ENCODE peak calls at places on chromosomes 7 and 10, in five cellular contexts. X is aorta; W is CD4-positive, alpha-beta T cell; P is WERI-Rb-1; M is Panc1. I is an unnamed sample. For H3K27me3, the result is how much of the 10 kb centered on the place peaks cover.

GRCh38 chr10:17228081-17229015 is at the start of gene VIM:
- DNase-seq in P (peak), W (peak), M (no peak), X (peak), I (peak)

GRCh38 chr10:132149261-132149660 is 37.5 kb upstream of the DPYSL4 start:
- DNase-seq in M (no peak), W (no peak), P (no peak), X (peak), I (no peak)

GRCh38 chr10:96400465-96400864 is 41.7 kb upstream of the OPALIN start:
- DNase-seq in X (no peak), P (no peak), W (no peak), M (no peak), I (no peak)

GRCh38 chr7:116465125-116465524 is 34.4 kb upstream of the CAV2 start:
- DNase-seq in P (no peak), X (no peak), W (no peak), M (no peak), I (no peak)

GRCh38 chr10:93199221-93199681 is 125.6 kb downstream of the CYP26A1 start:
- DNase-seq in X (peak), P (no peak), W (no peak), M (peak), I (peak)

GRCh38 chr7:2843711-2844152 is 376 bp downstream of the GNA12 start:
- DNase-seq in P (peak), X (peak), W (peak), M (no peak), I (no peak)

GRCh38 chr7:47636111-47636692 is 54.3 kb upstream of the TNS3 start:
- DNase-seq in P (no peak), X (no peak), W (no peak), M (no peak), I (no peak)

GRCh38 chr10:34967411-34967880 is 122.7 kb downstream of the CUL2 start:
- DNase-seq in P (no peak), X (peak), M (no peak), W (no peak), I (no peak)

GRCh38 chr7:31772211-31772610 is 85.2 kb downstream of the PPP1R17 start:
- DNase-seq in X (no peak), M (no peak), W (no peak), P (no peak), I (no peak)

GRCh38 chr10:28668363-28669226 is 8.7 kb upstream of the BAMBI start:
- DNase-seq in M (no peak), W (no peak), X (peak), P (peak), I (no peak)

GRCh38 chr10:96275685-96276418 is 4.5 kb upstream of the BLNK start:
- DNase-seq in X (peak), P (no peak), M (no peak), W (no peak), I (peak)

GRCh38 chr7:13742126-13742525 is 247.3 kb downstream of the ETV1 start:
- DNase-seq in W (no peak), X (no peak), P (no peak), M (no peak), I (peak)

GRCh38 chr10:110007701-110008517 is at the start of gene ADD3:
- DNase-seq in X (peak), M (no peak), W (peak), P (peak), I (peak)

GRCh38 chr10:48442090-48442808 is 135.8 kb downstream of the MAPK8 start:
- DNase-seq in W (no peak), M (no peak), P (no peak), X (no peak), I (no peak)

GRCh38 chr7:22582860-22583640 is 83.1 kb upstream of the STEAP1B start:
- DNase-seq in W (no peak), P (no peak), M (peak), X (no peak), I (peak)

GRCh38 chr7:73626814-73627213 is 2.5 kb upstream of the MLXIPL start:
- DNase-seq in M (no peak), P (no peak), W (no peak), X (no peak), I (no peak)

GRCh38 chr7:24442170-24442777 is 131.0 kb upstream of the PALS2 start:
- DNase-seq in W (no peak), M (no peak), X (no peak), P (no peak), I (no peak)

GRCh38 chr10:20879136-20879535 is 18.0 kb downstream of the NEBL start:
- DNase-seq in P (no peak), X (no peak), M (no peak), W (no peak), I (no peak)

GRCh38 chr10:108791030-108791429 is 1132.3 kb downstream of the XPNPEP1 start:
- DNase-seq in X (no peak), W (no peak), M (no peak), P (no peak), I (no peak)

GRCh38 chr7:87875151-87876039 is 765 bp downstream of the SLC25A40 start:
- DNase-seq in P (no peak), W (no peak), M (no peak), X (peak), I (peak)

GRCh38 chr10:30691601-30692015 is 62.1 kb upstream of the LYZL2 start:
- DNase-seq in W (no peak), M (no peak), X (no peak), P (no peak), I (no peak)

GRCh38 chr7:128137096-128137655 is 103.9 kb upstream of the LEP start:
- DNase-seq in M (no peak), W (no peak), X (no peak), P (no peak), I (no peak)

GRCh38 chr7:128136215-128136597 is 104.9 kb upstream of the LEP start:
- DNase-seq in M (no peak), W (no peak), P (peak), X (no peak), I (no peak)

GRCh38 chr7:128139406-128139805 is 101.7 kb upstream of the LEP start:
- DNase-seq in P (no peak), X (no peak), M (no peak), W (no peak), I (no peak)

GRCh38 chr7:128145191-128145590 is 95.9 kb upstream of the LEP start:
- DNase-seq in X (no peak), P (no peak), M (no peak), W (no peak), I (no peak)

DNA sequence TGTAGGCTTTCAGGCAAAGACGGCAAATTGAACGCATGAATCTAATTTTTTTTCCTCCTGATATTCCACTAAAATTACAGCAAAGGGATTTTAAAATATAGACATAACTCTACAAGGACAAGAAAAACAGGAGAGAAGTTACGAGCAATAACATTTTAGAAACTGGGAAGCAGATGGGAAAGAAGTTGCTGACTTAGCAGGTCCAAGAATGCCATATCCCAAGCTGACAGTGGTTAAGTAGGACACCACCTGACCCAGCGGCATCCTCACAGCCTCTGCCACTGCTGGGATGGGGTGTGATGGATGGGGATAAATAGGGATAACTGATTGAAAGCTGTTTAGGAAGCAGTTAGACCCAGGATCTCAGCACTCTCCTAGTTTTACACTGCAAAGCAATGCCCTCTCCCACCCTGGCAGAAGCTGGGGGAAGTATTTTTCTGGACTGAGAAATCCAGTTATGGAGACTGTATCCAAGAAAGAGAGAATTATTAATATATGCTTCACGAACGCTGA is 99.3 kb upstream of the LEP start:
- DNase-seq in P (no peak), W (no peak), M (no peak), X (no peak), I (no peak)
- H3K27me3 ChIP-seq in P (under half), W (under half), M (under half), X (under half), I (under half)

GRCh38 chr10:112677689-112678088 is 230.7 kb downstream of the VTI1A start:
- DNase-seq in M (no peak), W (no peak), X (no peak), P (no peak), I (peak)

GRCh38 chr10:112678581-112678980 is 231.6 kb downstream of the VTI1A start:
- DNase-seq in P (no peak), W (no peak), X (no peak), M (no peak), I (no peak)

GRCh38 chr10:112675560-112676083 is 228.6 kb downstream of the VTI1A start:
- DNase-seq in M (no peak), P (no peak), W (no peak), X (no peak), I (no peak)

GRCh38 chr10:112671743-112672142 is 224.7 kb downstream of the VTI1A start:
- DNase-seq in M (no peak), P (no peak), W (no peak), X (no peak), I (no peak)

GRCh38 chr10:112672706-112673105 is 225.7 kb downstream of the VTI1A start:
- DNase-seq in M (no peak), X (no peak), W (no peak), P (no peak), I (no peak)
- H3K27me3 ChIP-seq in M (under half), X (under half), W (under half), P (under half), I (under half)

GRCh38 chr7:1236132-1236655 is 3.5 kb downstream of the UNCX start:
- DNase-seq in X (no peak), P (no peak), M (no peak), W (no peak), I (peak)

GRCh38 chr7:1236831-1237701 is 4.4 kb downstream of the UNCX start:
- DNase-seq in X (no peak), W (no peak), P (no peak), M (no peak), I (no peak)

GRCh38 chr7:1234794-1235500 is 2.3 kb downstream of the UNCX start:
- DNase-seq in X (peak), P (peak), W (no peak), M (no peak), I (no peak)

GRCh38 chr7:1234049-1234691 is 1.5 kb downstream of the UNCX start:
- DNase-seq in X (peak), W (no peak), M (no peak), P (no peak), I (no peak)

GRCh38 chr7:1235501-1236131 is 2.9 kb downstream of the UNCX start:
- DNase-seq in W (no peak), M (no peak), P (no peak), X (peak), I (no peak)
- H3K27me3 ChIP-seq in W (half or more), M (under half), P (half or more), X (under half), I (under half)

GRCh38 chr7:42090056-42090455 is 147.0 kb downstream of the GLI3 start:
- DNase-seq in X (no peak), P (no peak), M (no peak), W (no peak), I (no peak)
- H3K27me3 ChIP-seq in X (under half), P (under half), M (under half), W (under half), I (under half)

GRCh38 chr7:155449880-155450557 is 7.9 kb upstream of the EN2 start:
- DNase-seq in M (no peak), P (no peak), X (no peak), W (no peak), I (no peak)

GRCh38 chr7:155450828-155451521 is 7.0 kb upstream of the EN2 start:
- DNase-seq in P (no peak), X (no peak), M (no peak), W (no peak), I (no peak)

GRCh38 chr7:155450558-155450827 is 7.4 kb upstream of the EN2 start:
- DNase-seq in P (no peak), X (no peak), W (no peak), M (no peak), I (no peak)

GRCh38 chr7:155452505-155453295 is 5.2 kb upstream of the EN2 start:
- DNase-seq in P (no peak), X (no peak), W (no peak), M (no peak), I (no peak)

GRCh38 chr7:155451522-155452239 is 6.2 kb upstream of the EN2 start:
- DNase-seq in M (no peak), W (no peak), X (no peak), P (no peak), I (no peak)
- H3K27me3 ChIP-seq in M (under half), W (half or more), X (under half), P (half or more), I (under half)

GRCh38 chr10:49619613-49620012 is 5.8 kb downstream of the CHAT start:
- DNase-seq in X (peak), P (no peak), W (no peak), M (no peak), I (no peak)

GRCh38 chr10:49616421-49617230 is 2.8 kb downstream of the CHAT start:
- DNase-seq in W (no peak), P (peak), X (peak), M (no peak), I (no peak)

GRCh38 chr10:49615721-49616120 is 1.9 kb downstream of the CHAT start:
- DNase-seq in M (no peak), W (no peak), X (peak), P (no peak), I (no peak)

GRCh38 chr10:49618861-49619260 is 5.0 kb downstream of the CHAT start:
- DNase-seq in M (no peak), P (no peak), W (no peak), X (no peak), I (no peak)

DNA sequence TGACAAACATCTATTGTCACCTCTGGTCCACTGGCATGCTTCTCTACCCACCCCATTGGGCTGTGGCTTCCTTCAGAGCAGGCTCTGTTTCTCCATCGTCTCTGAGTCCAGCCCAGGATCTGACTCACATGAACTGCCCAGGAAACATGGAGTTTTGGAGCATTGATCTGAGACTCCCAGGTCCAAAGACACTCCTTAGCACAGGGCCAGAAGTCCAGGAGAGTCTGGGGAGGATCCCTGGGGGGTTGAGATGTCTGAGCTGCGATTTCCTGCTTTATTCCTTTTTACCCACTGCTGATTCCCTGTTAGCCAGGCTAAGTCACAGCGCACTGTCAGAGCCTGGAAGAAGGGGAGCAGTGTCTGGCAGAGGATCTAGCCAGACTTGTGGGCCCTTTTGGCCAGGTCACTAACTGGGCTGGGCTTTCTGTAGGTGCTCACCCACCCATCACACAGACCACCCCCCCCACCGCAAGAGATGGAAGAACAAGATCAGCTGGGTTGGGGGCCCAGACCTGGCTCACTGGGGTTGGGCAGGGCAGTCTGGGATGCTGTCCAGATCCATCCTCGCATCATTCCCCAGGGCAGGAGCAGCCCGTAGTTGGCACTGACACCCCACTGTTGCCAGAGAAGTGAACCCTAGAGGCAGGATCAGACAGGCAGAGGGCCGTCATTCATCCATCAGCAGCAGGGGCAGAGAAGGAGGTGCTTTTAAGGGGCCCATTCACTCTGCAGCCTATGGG is 3.6 kb downstream of the CHAT start:
- DNase-seq in X (peak), M (no peak), W (no peak), P (no peak), I (no peak)
- H3K27me3 ChIP-seq in X (under half), M (under half), W (half or more), P (under half), I (under half)

GRCh38 chr7:1382553-1383397 is 76.5 kb downstream of the MICALL2 start:
- DNase-seq in P (no peak), X (no peak), M (no peak), W (no peak), I (no peak)

GRCh38 chr7:1379202-1379601 is 80.1 kb downstream of the MICALL2 start:
- DNase-seq in W (no peak), M (no peak), P (no peak), X (no peak), I (no peak)

GRCh38 chr7:1380211-1380815 is 79.0 kb downstream of the MICALL2 start:
- DNase-seq in P (no peak), M (no peak), X (no peak), W (no peak), I (no peak)

GRCh38 chr7:1378610-1379180 is 80.6 kb downstream of the MICALL2 start:
- DNase-seq in M (no peak), X (no peak), P (no peak), W (no peak), I (no peak)

GRCh38 chr7:1380821-1381580 is 78.3 kb downstream of the MICALL2 start:
- DNase-seq in W (no peak), P (no peak), X (no peak), M (no peak), I (no peak)
- H3K27me3 ChIP-seq in W (under half), P (under half), X (under half), M (under half), I (under half)

DNA sequence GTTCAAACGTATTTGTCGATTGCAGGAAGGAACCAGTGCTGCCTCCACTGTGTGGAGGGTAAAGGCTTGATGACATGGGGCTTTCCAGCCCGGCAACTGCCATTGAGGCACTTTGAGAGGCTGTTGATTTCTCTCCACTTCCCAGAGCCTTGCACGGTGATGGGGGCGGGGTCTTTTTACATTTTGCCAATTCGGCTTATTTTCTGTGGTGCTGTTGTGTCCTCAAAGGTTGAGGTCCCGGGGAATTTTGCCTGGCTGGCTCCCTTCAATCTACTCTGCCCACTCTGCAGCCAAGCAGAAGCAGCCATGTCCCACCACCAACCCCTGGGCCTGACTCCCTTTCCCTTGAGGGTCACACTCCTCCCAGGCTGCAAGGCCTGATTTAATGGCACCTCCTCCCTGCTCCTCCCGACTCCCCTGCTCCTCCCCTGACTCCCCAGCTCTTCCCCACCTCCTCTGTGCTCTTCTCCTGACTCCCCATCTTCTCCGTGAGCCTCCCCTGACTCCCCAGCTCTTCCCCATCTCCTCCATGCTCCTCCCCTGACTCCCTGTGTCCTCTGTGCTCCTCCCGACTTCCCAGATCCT is 39.0 kb downstream of the OAT start:
- DNase-seq in M (no peak), P (no peak), W (no peak), X (no peak), I (no peak)
- H3K27me3 ChIP-seq in M (under half), P (half or more), W (under half), X (under half), I (under half)

I was measured in small intestine.